ENCODE peak calls at places on chromosomes 2 and 18, in four cellular contexts. T is fibroblast of pulmonary artery, R is OCI-LY7, G is hepatocyte. W is an unnamed sample.

GRCh38 chr2:12955864-12956263 is 239.1 kb downstream of the TRIB2 start:
- DNase-seq in T (no peak), R (no peak), G (no peak), W (no peak)

GRCh38 chr18:28905509-28905908 is 728.6 kb upstream of the CDH2 start:
- DNase-seq in T (peak; percentile 57), R (no peak), G (no peak), W (no peak)

GRCh38 chr2:239882781-239883180 is 142.4 kb downstream of the NDUFA10 start:
- DNase-seq in T (no peak), R (no peak), G (no peak), W (no peak)

GRCh38 chr2:174841931-174842330 is 77.7 kb upstream of the CHRNA1 start:
- DNase-seq in T (no peak), R (no peak), G (no peak), W (no peak)

GRCh38 chr2:2707111-2708035 is 376.3 kb upstream of the MYT1L start:
- DNase-seq in T (no peak), R (peak; percentile 62), G (no peak), W (no peak)

GRCh38 chr2:120988741-120989555 is 253.3 kb downstream of the GLI2 start:
- DNase-seq in T (no peak), R (no peak), G (no peak), W (no peak)

GRCh38 chr2:190407662-190408537 is at the start of gene MFSD6:
- DNase-seq in T (no peak), R (peak; percentile 54), G (peak; percentile 83), W (peak; percentile 81)

GRCh38 chr2:44543773-44544725 is 182.3 kb downstream of the CAMKMT start:
- DNase-seq in T (no peak), R (no peak), G (no peak), W (no peak)

GRCh38 chr2:24122-24521 is 22.2 kb downstream of the FAM110C start:
- DNase-seq in T (no peak), R (no peak), G (no peak), W (no peak)

GRCh38 chr2:223247136-223247535 is 195.1 kb downstream of the KCNE4 start:
- DNase-seq in T (peak; percentile 71), R (peak; percentile 3), G (no peak), W (no peak)
- TF ChIP-seq CTCF in T (peak; percentile 61), R (peak; percentile 65), G (peak; percentile 32), W (no peak)

DNA sequence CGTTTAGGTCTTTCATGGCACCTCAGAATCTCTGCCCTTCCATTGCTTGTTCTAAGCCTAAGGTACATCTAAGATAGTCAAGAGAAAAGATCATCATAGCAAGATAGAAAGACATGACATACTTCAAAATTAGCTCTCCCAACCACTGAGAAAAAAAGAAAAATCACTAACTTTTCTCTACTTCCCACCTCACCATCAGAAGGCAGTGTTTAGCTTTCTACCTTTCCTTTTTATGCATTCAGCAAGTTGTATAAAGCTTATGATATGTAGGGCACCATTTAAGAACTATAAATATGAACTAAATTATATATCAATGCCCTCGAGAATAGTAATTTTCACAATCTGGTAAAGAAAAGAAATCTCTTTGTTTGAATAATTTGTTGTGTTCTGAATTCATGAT is 331.8 kb upstream of the VWC2L start:
- DNase-seq in T (no peak), R (no peak), G (no peak), W (no peak)
- TF ChIP-seq CTCF in T (no peak), R (no peak), G (peak; percentile 10), W (no peak)

GRCh38 chr2:219433666-219434467 is 776 bp upstream of the SPEG start:
- DNase-seq in T (peak; percentile 55), R (peak; percentile 42), G (no peak), W (no peak)
- TF ChIP-seq CTCF in T (peak; percentile 51), R (peak; percentile 75), G (peak; percentile 42), W (no peak)

GRCh38 chr2:157592983-157593382 is 35.7 kb downstream of the ACVR1C start:
- DNase-seq in T (peak; percentile 29), R (peak; percentile 35), G (no peak), W (no peak)
- TF ChIP-seq CTCF in T (peak; percentile 30), R (peak; percentile 65), G (peak; percentile 22), W (no peak)

DNA sequence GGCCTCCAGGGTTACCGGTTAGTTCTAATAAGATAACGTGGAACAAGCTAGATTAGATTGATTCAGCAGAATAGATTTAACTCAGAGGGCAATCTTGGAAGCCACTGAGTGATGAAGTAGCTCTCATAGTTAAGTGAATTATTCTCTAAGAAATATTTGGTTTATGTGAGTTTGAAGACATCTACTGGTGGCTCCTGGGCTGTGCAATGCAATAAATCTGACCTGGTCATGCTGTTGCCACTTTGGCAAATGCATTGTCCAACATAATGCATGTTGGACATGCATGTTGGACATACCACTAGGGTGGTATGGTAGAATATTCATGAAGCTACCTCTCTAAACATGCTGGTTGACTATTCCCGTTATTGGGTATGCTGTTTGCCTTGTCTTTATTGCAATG is 493.7 kb upstream of the VRK2 start:
- DNase-seq in T (no peak), R (no peak), G (no peak), W (no peak)
- TF ChIP-seq CTCF in T (no peak), R (no peak), G (no peak), W (no peak)

W was measured in GM13976.